ENCODE peak calls at places on chromosomes 6 and 20, in four cellular contexts. B, N, I and D are unnamed samples.

GRCh38 chr6:13175759-13176158 is 152.6 kb downstream of the TBC1D7 start:
- DNase-seq in B (no peak), N (no peak), I (no peak), D (no peak)

GRCh38 chr6:31888281-31889258 is 8.9 kb downstream of the EHMT2 start:
- DNase-seq in B (no peak), N (no peak), I (no peak), D (no peak)

GRCh38 chr6:133553652-133554051 is 312.5 kb downstream of the EYA4 start:
- DNase-seq in B (peak), N (peak), I (peak), D (peak)

GRCh38 chr6:29685718-29686326 is 4.9 kb upstream of the ZFP57 start:
- DNase-seq in B (no peak), N (no peak), I (peak), D (no peak)

GRCh38 chr6:2264932-2265331 is 19.5 kb upstream of the GMDS start:
- DNase-seq in B (no peak), N (no peak), I (no peak), D (peak)

GRCh38 chr6:37244430-37245310 is 12.9 kb upstream of the TBC1D22B start:
- DNase-seq in B (peak), N (peak), I (no peak), D (peak)

GRCh38 chr6:33375143-33375649 is 16.4 kb upstream of the KIFC1 start:
- DNase-seq in B (peak), N (peak), I (no peak), D (peak)

GRCh38 chr6:160455484-160456213 is 107.5 kb downstream of the SLC22A3 start:
- DNase-seq in B (peak), N (peak), I (peak), D (peak)

GRCh38 chr6:159939591-159940016 is 29.3 kb upstream of the IGF2R start:
- DNase-seq in B (no peak), N (no peak), I (no peak), D (no peak)

GRCh38 chr20:54092021-54092420 is 21.6 kb upstream of the BCAS1 start:
- DNase-seq in B (no peak), N (no peak), I (no peak), D (no peak)

GRCh38 chr20:59152559-59153354 is 10.9 kb upstream of the ZNF831 start:
- DNase-seq in B (no peak), N (no peak), I (no peak), D (no peak)

GRCh38 chr6:139549561-139550070 is 175.2 kb upstream of the CITED2 start:
- DNase-seq in B (no peak), N (no peak), I (no peak), D (peak)

GRCh38 chr20:43939762-43940121 is 25.1 kb downstream of the TOX2 start:
- DNase-seq in B (no peak), N (no peak), I (no peak), D (peak)

GRCh38 chr6:44176935-44177509 is 18.4 kb downstream of the CAPN11 start:
- DNase-seq in B (no peak), N (no peak), I (no peak), D (no peak)

GRCh38 chr6:66568271-66568670 is 861.2 kb upstream of the EYS start:
- DNase-seq in B (no peak), N (no peak), I (no peak), D (no peak)

GRCh38 chr6:161228911-161229591 is 44.8 kb downstream of the AGPAT4 start:
- DNase-seq in B (no peak), N (peak), I (no peak), D (peak)

GRCh38 chr20:31669876-31670275 is 32.2 kb downstream of the COX4I2 start:
- DNase-seq in B (no peak), N (no peak), I (no peak), D (no peak)

GRCh38 chr6:146905313-146905712 is 298.9 kb upstream of the STXBP5 start:
- DNase-seq in B (peak), N (peak), I (no peak), D (peak)

GRCh38 chr6:72712921-72713320 is 91.1 kb downstream of the KCNQ5 start:
- DNase-seq in B (no peak), N (peak), I (no peak), D (no peak)

GRCh38 chr20:54550776-54551396 is 75.5 kb downstream of the DOK5 start:
- DNase-seq in B (no peak), N (peak), I (no peak), D (peak)

GRCh38 chr20:1674361-1674760 is 16.8 kb upstream of the SIRPG start:
- DNase-seq in B (no peak), N (no peak), I (no peak), D (no peak)

GRCh38 chr6:43746613-43747101 is 23.4 kb upstream of the VEGFA start:
- DNase-seq in B (no peak), N (no peak), I (no peak), D (peak)

GRCh38 chr6:20511858-20512257 is 22.4 kb upstream of the CDKAL1 start:
- DNase-seq in B (no peak), N (no peak), I (no peak), D (no peak)

GRCh38 chr6:165231581-165232276 is 77.7 kb downstream of the C6orf118 start:
- DNase-seq in B (no peak), N (peak), I (peak), D (peak)

GRCh38 chr20:48629960-48630315 is 197.9 kb downstream of the PREX1 start:
- DNase-seq in B (no peak), N (no peak), I (no peak), D (no peak)

GRCh38 chr20:46826343-46826984 is 68.2 kb upstream of the EYA2 start:
- DNase-seq in B (no peak), N (no peak), I (no peak), D (peak)

GRCh38 chr6:6741264-6741663 is 152.7 kb downstream of the LY86 start:
- DNase-seq in B (no peak), N (no peak), I (no peak), D (no peak)

GRCh38 chr20:34096699-34097420 is 15.2 kb downstream of the EIF2S2 start:
- DNase-seq in B (no peak), N (peak), I (no peak), D (no peak)

GRCh38 chr20:62136283-62137091 is 6.7 kb downstream of the PSMA7 start:
- DNase-seq in B (peak), N (peak), I (peak), D (peak)

GRCh38 chr20:10502098-10502526 is 67.0 kb downstream of the SLX4IP start:
- DNase-seq in B (no peak), N (no peak), I (no peak), D (no peak)
- H3K4me3 ChIP-seq in B (no peak), N (no peak), I (peak), D (no peak)

GRCh38 chr20:4174909-4175308 is 159.6 kb upstream of the RNF24 start:
- DNase-seq in B (no peak), N (no peak), I (no peak), D (no peak)
- TF ChIP-seq CTCF in B (no peak), N (no peak), I (no peak), D (no peak)

GRCh38 chr6:68042339-68043121 is 592.6 kb upstream of the ADGRB3 start:
- DNase-seq in B (no peak), N (no peak), I (no peak), D (no peak)

GRCh38 chr6:68038815-68039408 is 596.2 kb upstream of the ADGRB3 start:
- DNase-seq in B (no peak), N (no peak), I (no peak), D (no peak)

GRCh38 chr6:68039641-68040311 is 595.3 kb upstream of the ADGRB3 start:
- DNase-seq in B (no peak), N (no peak), I (no peak), D (no peak)

GRCh38 chr6:68040780-68041179 is 594.3 kb upstream of the ADGRB3 start:
- DNase-seq in B (no peak), N (no peak), I (no peak), D (no peak)

DNA sequence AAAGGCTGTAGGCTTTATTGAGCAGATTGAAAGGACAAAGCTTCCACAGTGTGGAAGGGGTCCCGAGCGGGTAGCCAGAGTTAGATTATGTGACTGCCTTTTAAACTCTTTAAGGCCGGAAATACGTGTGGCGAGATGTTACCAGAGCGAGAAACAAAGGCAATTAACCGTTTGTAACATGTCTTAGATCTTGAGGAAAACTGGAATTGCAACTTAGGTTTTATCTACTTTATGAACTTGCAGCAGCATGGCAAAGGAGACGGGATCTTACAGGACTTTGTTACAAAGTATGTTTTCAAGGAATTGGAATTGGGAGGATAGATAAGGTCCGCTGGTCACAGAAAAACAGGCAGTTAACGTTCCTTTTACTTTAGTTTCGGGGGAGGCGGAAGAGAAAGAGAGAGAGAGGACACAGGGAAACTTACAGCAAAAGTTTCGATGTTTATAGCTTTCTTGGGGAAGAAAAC is 594.7 kb upstream of the ADGRB3 start:
- DNase-seq in B (no peak), N (no peak), I (no peak), D (no peak)
- H3K4me3 ChIP-seq in B (no peak), N (peak), I (peak), D (no peak)

GRCh38 chr6:42141603-42142117 is 760 bp downstream of the C6orf132 start:
- DNase-seq in B (no peak), N (no peak), I (no peak), D (no peak)

GRCh38 chr6:42140756-42141602 is 1.4 kb downstream of the C6orf132 start:
- DNase-seq in B (peak), N (no peak), I (no peak), D (peak)

GRCh38 chr6:42138190-42138589 is 4.2 kb downstream of the C6orf132 start:
- DNase-seq in B (no peak), N (no peak), I (no peak), D (no peak)

GRCh38 chr6:42138630-42139619 is 3.5 kb downstream of the C6orf132 start:
- DNase-seq in B (peak), N (no peak), I (no peak), D (peak)

DNA sequence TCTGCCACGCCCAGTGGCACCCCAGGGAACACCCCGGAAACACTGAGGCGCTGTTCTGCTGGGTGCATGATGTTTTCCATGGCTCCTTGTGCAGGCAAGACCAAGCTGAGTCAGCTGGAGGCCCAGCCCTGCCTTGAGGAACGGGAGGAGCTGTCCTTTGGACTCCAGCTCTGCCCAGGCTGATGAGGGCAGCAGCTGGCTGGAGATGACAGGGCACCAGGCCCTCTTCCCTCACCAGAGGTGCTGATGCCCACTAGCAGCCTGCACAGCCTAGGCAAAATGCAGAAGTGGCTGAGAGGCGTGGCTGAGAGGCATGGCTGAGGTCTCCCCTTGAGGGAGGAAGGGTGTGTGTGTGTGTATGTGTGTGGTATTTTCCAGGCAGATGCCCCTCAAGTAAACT is 2.4 kb downstream of the C6orf132 start:
- DNase-seq in B (no peak), N (no peak), I (no peak), D (no peak)
- TF ChIP-seq CTCF in B (no peak), N (no peak), I (no peak), D (no peak)

GRCh38 chr6:125792680-125793079 is 1.9 kb downstream of the NCOA7 start:
- DNase-seq in B (no peak), N (peak), I (no peak), D (peak)

GRCh38 chr6:125794342-125795137 is 3.8 kb downstream of the NCOA7 start:
- DNase-seq in B (no peak), N (no peak), I (no peak), D (peak)

GRCh38 chr6:125792172-125792571 is 1.4 kb downstream of the NCOA7 start:
- DNase-seq in B (no peak), N (no peak), I (no peak), D (no peak)

GRCh38 chr6:125793863-125794262 is 3.1 kb downstream of the NCOA7 start:
- DNase-seq in B (no peak), N (no peak), I (no peak), D (peak)

DNA sequence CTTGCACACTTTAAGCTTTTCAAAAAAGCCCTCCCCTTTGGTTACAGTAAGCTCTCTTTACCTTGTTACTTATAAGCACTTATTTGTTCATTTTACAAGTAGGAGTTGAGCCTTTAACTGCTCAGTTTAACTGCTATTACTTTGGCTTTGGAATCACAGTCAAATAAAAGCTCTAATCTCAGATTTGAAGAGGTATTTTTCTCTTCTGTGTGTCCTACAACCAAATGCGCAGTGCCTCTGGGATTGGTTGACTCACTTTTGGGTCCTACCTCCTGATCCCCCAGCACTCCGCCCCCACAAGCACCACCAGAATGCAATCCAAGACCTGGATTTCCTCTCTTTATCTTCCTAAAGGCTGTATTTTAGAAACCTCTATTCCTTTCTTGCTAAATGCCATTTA is 2.5 kb downstream of the NCOA7 start:
- DNase-seq in B (no peak), N (no peak), I (no peak), D (peak)
- H3K4me3 ChIP-seq in B (no peak), N (no peak), I (peak), D (peak)

DNA sequence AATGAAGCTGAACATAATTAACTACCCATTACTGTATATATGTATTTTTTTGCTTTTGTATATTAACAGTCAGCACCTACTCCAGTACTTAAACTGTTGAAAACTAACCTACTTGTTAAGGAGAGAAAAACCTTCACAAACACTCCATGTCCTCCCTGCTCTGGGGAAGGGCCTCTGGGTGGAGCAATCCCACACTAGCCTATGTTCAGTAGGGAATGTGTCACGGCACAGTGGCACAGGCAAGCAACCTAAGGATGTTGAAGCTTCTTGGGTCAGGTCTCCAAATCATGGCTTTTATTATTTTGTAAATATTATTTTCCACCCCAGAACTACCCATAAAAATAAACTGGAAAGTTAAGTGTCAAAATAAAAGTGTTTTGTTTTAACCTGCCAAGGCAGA is 5.3 kb downstream of the MAN1A1 start:
- DNase-seq in B (no peak), N (no peak), I (no peak), D (no peak)
- TF ChIP-seq CTCF in B (no peak), N (no peak), I (no peak), D (peak)

DNA sequence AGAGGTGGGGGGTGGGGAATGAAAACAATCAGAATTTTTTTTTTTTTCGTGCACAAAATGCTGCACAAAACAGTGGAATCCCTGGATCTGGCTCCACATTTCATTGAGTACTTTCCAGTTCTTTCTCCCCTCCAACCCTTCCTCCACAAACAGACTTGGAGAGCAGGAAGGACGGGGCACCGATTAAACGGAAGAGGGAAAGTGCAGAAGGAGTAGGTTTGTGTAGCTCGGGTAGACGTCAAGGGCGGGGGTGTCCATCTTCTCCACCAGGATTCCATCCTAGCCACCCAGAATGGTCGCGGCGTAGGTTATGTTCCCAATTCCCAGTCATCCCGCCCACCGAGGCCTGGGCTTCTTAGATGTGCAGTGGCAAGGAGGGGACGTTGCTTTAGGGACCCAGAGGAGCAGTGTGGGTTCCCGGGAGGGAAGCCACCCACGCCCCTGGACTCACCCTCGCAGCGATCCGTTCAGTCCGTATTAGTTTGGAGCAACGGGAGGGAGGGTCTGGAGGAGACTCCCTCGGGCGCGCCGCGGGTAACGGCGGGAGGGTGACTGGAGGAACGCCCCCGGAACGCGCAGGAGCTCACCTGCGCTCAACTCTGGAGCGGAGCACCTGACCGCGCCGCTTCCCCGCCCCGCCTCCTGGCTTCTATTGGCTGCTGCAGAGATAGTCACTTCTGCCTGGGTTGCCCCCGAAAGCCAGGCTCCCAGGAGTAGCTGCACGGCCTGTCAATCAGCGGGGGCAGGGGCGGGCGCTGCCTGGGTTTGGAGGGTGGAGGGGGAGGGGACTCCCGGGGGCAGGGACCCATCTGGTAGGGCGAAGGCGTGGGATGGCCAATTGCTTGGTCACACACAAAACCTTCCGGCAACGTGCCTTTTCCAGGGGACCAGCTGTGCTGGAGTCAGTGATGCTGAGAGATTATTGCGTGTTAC is at the start of gene ENPP5:
- DNase-seq in B (peak), N (no peak), I (peak), D (peak)
- H3K4me3 ChIP-seq in B (peak), N (peak), I (peak), D (peak)